ENCODE peak calls at places on chromosomes 4 and X, in nine cellular contexts. One of them, this sample, is unnamed.

GRCh38 chr4:169640261-169640880 is 20.0 kb downstream of the CLCN3 start:
- DNase-seq in fibroblast of pulmonary artery: peak; percentile 76
- DNase-seq in lower lobe of right lung: no peak
- DNase-seq in CD4-positive, alpha-beta T cell: no peak
- DNase-seq in Peyer's patch: no peak
- DNase-seq in OCI-LY7: no peak
- DNase-seq in GM10248: no peak
- DNase-seq in lower leg skin: no peak
- DNase-seq in cardiac fibroblast: peak; percentile 79
- DNase-seq in this sample: no peak

GRCh38 chrX:123219916-123220315 is 35.8 kb downstream of the GRIA3 start:
- DNase-seq in OCI-LY7: no peak
- DNase-seq in GM10248: no peak
- DNase-seq in fibroblast of pulmonary artery: no peak
- DNase-seq in lower lobe of right lung: no peak
- DNase-seq in CD4-positive, alpha-beta T cell: no peak
- DNase-seq in Peyer's patch: no peak
- DNase-seq in cardiac fibroblast: peak; percentile 10
- DNase-seq in lower leg skin: no peak
- DNase-seq in this sample: peak; percentile 0

GRCh38 chr4:48698029-48698901 is 81.8 kb downstream of the FRYL start:
- DNase-seq in lower lobe of right lung: no peak
- DNase-seq in cardiac fibroblast: peak; percentile 93
- DNase-seq in GM10248: no peak
- DNase-seq in OCI-LY7: no peak
- DNase-seq in fibroblast of pulmonary artery: peak; percentile 95
- DNase-seq in lower leg skin: peak; percentile 87
- DNase-seq in Peyer's patch: peak; percentile 75
- DNase-seq in CD4-positive, alpha-beta T cell: no peak
- DNase-seq in this sample: peak; percentile 99

GRCh38 chr4:62640296-62640695 is 1440.2 kb downstream of the ADGRL3 start:
- DNase-seq in cardiac fibroblast: no peak
- DNase-seq in lower leg skin: no peak
- DNase-seq in GM10248: no peak
- DNase-seq in Peyer's patch: no peak
- DNase-seq in OCI-LY7: no peak
- DNase-seq in lower lobe of right lung: no peak
- DNase-seq in fibroblast of pulmonary artery: no peak
- DNase-seq in CD4-positive, alpha-beta T cell: no peak
- DNase-seq in this sample: no peak

GRCh38 chr4:56757270-56757746 is 64.2 kb downstream of the SPINK2 start:
- DNase-seq in lower leg skin: no peak
- DNase-seq in OCI-LY7: peak; percentile 84
- DNase-seq in CD4-positive, alpha-beta T cell: peak; percentile 29
- DNase-seq in cardiac fibroblast: peak; percentile 84
- DNase-seq in lower lobe of right lung: no peak
- DNase-seq in Peyer's patch: peak; percentile 69
- DNase-seq in GM10248: no peak
- DNase-seq in fibroblast of pulmonary artery: peak; percentile 49
- DNase-seq in this sample: peak; percentile 74

GRCh38 chr4:152807294-152807829 is 27.6 kb downstream of the ARFIP1 start:
- DNase-seq in Peyer's patch: no peak
- DNase-seq in cardiac fibroblast: peak; percentile 58
- DNase-seq in fibroblast of pulmonary artery: peak; percentile 7
- DNase-seq in GM10248: no peak
- DNase-seq in lower lobe of right lung: no peak
- DNase-seq in lower leg skin: no peak
- DNase-seq in CD4-positive, alpha-beta T cell: no peak
- DNase-seq in OCI-LY7: no peak
- DNase-seq in this sample: peak; percentile 48

GRCh38 chrX:43897290-43897689 is 15.0 kb upstream of the MAOB start:
- DNase-seq in cardiac fibroblast: no peak
- DNase-seq in lower lobe of right lung: no peak
- DNase-seq in CD4-positive, alpha-beta T cell: no peak
- DNase-seq in GM10248: no peak
- DNase-seq in Peyer's patch: no peak
- DNase-seq in lower leg skin: no peak
- DNase-seq in OCI-LY7: no peak
- DNase-seq in fibroblast of pulmonary artery: no peak
- DNase-seq in this sample: no peak

GRCh38 chr4:9999956-10000551 is 21.2 kb downstream of the SLC2A9 start:
- DNase-seq in GM10248: peak; percentile 38
- DNase-seq in fibroblast of pulmonary artery: no peak
- DNase-seq in lower leg skin: no peak
- DNase-seq in OCI-LY7: no peak
- DNase-seq in lower lobe of right lung: no peak
- DNase-seq in Peyer's patch: no peak
- DNase-seq in cardiac fibroblast: peak; percentile 41
- DNase-seq in CD4-positive, alpha-beta T cell: no peak
- DNase-seq in this sample: peak; percentile 50

GRCh38 chr4:98706200-98706813 is 47.9 kb upstream of the TSPAN5 start:
- DNase-seq in lower lobe of right lung: no peak
- DNase-seq in OCI-LY7: no peak
- DNase-seq in fibroblast of pulmonary artery: no peak
- DNase-seq in Peyer's patch: peak; percentile 50
- DNase-seq in lower leg skin: no peak
- DNase-seq in cardiac fibroblast: no peak
- DNase-seq in CD4-positive, alpha-beta T cell: no peak
- DNase-seq in GM10248: no peak
- DNase-seq in this sample: no peak

GRCh38 chr4:78432896-78433295 is 118.7 kb upstream of the ANXA3 start:
- DNase-seq in lower lobe of right lung: no peak
- DNase-seq in lower leg skin: no peak
- DNase-seq in GM10248: no peak
- DNase-seq in cardiac fibroblast: peak; percentile 22
- DNase-seq in fibroblast of pulmonary artery: peak; percentile 18
- DNase-seq in OCI-LY7: no peak
- DNase-seq in CD4-positive, alpha-beta T cell: no peak
- DNase-seq in Peyer's patch: no peak
- DNase-seq in this sample: peak; percentile 60

GRCh38 chr4:123350191-123350544 is 46.4 kb upstream of the SPRY1 start:
- DNase-seq in lower leg skin: no peak
- DNase-seq in GM10248: no peak
- DNase-seq in Peyer's patch: peak; percentile 67
- DNase-seq in OCI-LY7: peak; percentile 82
- DNase-seq in cardiac fibroblast: peak; percentile 32
- DNase-seq in CD4-positive, alpha-beta T cell: no peak
- DNase-seq in fibroblast of pulmonary artery: peak; percentile 51
- DNase-seq in lower lobe of right lung: no peak
- DNase-seq in this sample: peak; percentile 95

GRCh38 chr4:18012115-18012806 is 9.3 kb downstream of the LCORL start:
- DNase-seq in OCI-LY7: no peak
- DNase-seq in GM10248: no peak
- DNase-seq in CD4-positive, alpha-beta T cell: no peak
- DNase-seq in lower lobe of right lung: no peak
- DNase-seq in cardiac fibroblast: no peak
- DNase-seq in Peyer's patch: no peak
- DNase-seq in fibroblast of pulmonary artery: no peak
- DNase-seq in lower leg skin: no peak
- DNase-seq in this sample: no peak

GRCh38 chr4:100895572-100896197 is 377.9 kb upstream of the EMCN start:
- DNase-seq in lower lobe of right lung: no peak
- DNase-seq in Peyer's patch: no peak
- DNase-seq in GM10248: peak; percentile 36
- DNase-seq in cardiac fibroblast: peak; percentile 7
- DNase-seq in fibroblast of pulmonary artery: no peak
- DNase-seq in OCI-LY7: peak; percentile 4
- DNase-seq in lower leg skin: no peak
- DNase-seq in CD4-positive, alpha-beta T cell: no peak
- DNase-seq in this sample: no peak

GRCh38 chr4:81424336-81424735 is 47.4 kb downstream of the RASGEF1B start:
- DNase-seq in cardiac fibroblast: no peak
- DNase-seq in CD4-positive, alpha-beta T cell: no peak
- DNase-seq in lower leg skin: no peak
- DNase-seq in Peyer's patch: no peak
- DNase-seq in OCI-LY7: no peak
- DNase-seq in GM10248: no peak
- DNase-seq in fibroblast of pulmonary artery: no peak
- DNase-seq in lower lobe of right lung: no peak
- DNase-seq in this sample: peak; percentile 67

GRCh38 chr4:1409806-1410425 is 3.7 kb upstream of the NKX1-1 start:
- DNase-seq in fibroblast of pulmonary artery: no peak
- DNase-seq in Peyer's patch: no peak
- DNase-seq in GM10248: no peak
- DNase-seq in CD4-positive, alpha-beta T cell: no peak
- DNase-seq in OCI-LY7: no peak
- DNase-seq in lower lobe of right lung: peak; percentile 1
- DNase-seq in lower leg skin: peak; percentile 79
- DNase-seq in cardiac fibroblast: no peak
- DNase-seq in this sample: no peak

GRCh38 chr4:139617702-139618490 is 47.7 kb upstream of the MGST2 start:
- DNase-seq in lower leg skin: no peak
- DNase-seq in lower lobe of right lung: no peak
- DNase-seq in fibroblast of pulmonary artery: peak; percentile 31
- DNase-seq in CD4-positive, alpha-beta T cell: no peak
- DNase-seq in OCI-LY7: peak; percentile 41
- DNase-seq in GM10248: no peak
- DNase-seq in cardiac fibroblast: peak; percentile 54
- DNase-seq in Peyer's patch: no peak
- DNase-seq in this sample: no peak
- TF ChIP-seq CTCF in lower leg skin: no peak
- TF ChIP-seq CTCF in lower lobe of right lung: peak; percentile 27
- TF ChIP-seq CTCF in fibroblast of pulmonary artery: peak; percentile 49
- TF ChIP-seq CTCF in CD4-positive, alpha-beta T cell: no peak
- TF ChIP-seq CTCF in OCI-LY7: peak; percentile 72
- TF ChIP-seq CTCF in GM10248: no peak
- TF ChIP-seq CTCF in cardiac fibroblast: peak; percentile 73
- TF ChIP-seq CTCF in Peyer's patch: peak; percentile 25
- TF ChIP-seq CTCF in this sample: no peak

DNA sequence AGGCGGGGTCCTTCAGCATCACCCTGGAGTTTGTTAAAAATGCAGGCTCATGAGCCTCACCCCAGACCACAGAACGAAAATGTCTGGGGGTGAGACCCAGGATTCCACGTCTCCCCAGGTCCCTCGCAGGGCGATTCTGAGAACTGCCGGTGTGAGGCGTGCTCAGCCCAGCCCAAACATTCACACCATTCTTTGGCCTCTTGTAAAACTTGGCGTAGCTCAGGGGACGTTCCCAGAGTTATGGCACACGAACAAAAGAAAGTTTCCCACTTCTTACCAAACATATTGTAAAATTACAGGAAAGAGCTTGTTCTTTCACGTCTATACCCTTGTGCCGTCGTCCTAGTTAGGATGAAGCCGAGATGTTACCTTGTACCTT is 12.9 kb downstream of the CD99 start:
- DNase-seq in CD4-positive, alpha-beta T cell: no peak
- DNase-seq in Peyer's patch: no peak
- DNase-seq in fibroblast of pulmonary artery: peak; percentile 65
- DNase-seq in cardiac fibroblast: peak; percentile 33
- DNase-seq in lower lobe of right lung: no peak
- DNase-seq in GM10248: no peak
- DNase-seq in OCI-LY7: no peak
- DNase-seq in lower leg skin: no peak
- DNase-seq in this sample: peak; percentile 69
- TF ChIP-seq CTCF in CD4-positive, alpha-beta T cell: no peak
- TF ChIP-seq CTCF in Peyer's patch: peak; percentile 41
- TF ChIP-seq CTCF in fibroblast of pulmonary artery: peak; percentile 26
- TF ChIP-seq CTCF in cardiac fibroblast: peak; percentile 2
- TF ChIP-seq CTCF in lower lobe of right lung: peak; percentile 51
- TF ChIP-seq CTCF in GM10248: no peak
- TF ChIP-seq CTCF in OCI-LY7: no peak
- TF ChIP-seq CTCF in lower leg skin: no peak
- TF ChIP-seq CTCF in this sample: peak; percentile 68

GRCh38 chr4:106266201-106266600 is 49.8 kb downstream of the TBCK start:
- DNase-seq in Peyer's patch: no peak
- DNase-seq in OCI-LY7: peak; percentile 46
- DNase-seq in cardiac fibroblast: peak; percentile 80
- DNase-seq in GM10248: no peak
- DNase-seq in lower leg skin: no peak
- DNase-seq in lower lobe of right lung: no peak
- DNase-seq in CD4-positive, alpha-beta T cell: no peak
- DNase-seq in fibroblast of pulmonary artery: peak; percentile 82
- DNase-seq in this sample: peak; percentile 56
- TF ChIP-seq CTCF in Peyer's patch: peak; percentile 65
- TF ChIP-seq CTCF in OCI-LY7: peak; percentile 83
- TF ChIP-seq CTCF in cardiac fibroblast: peak; percentile 59
- TF ChIP-seq CTCF in GM10248: peak; percentile 62
- TF ChIP-seq CTCF in lower leg skin: no peak
- TF ChIP-seq CTCF in lower lobe of right lung: peak; percentile 28
- TF ChIP-seq CTCF in CD4-positive, alpha-beta T cell: peak; percentile 31
- TF ChIP-seq CTCF in fibroblast of pulmonary artery: peak; percentile 80
- TF ChIP-seq CTCF in this sample: peak; percentile 60

GRCh38 chr4:86834901-86835300 is 14.3 kb downstream of the SLC10A6 start:
- DNase-seq in lower leg skin: no peak
- DNase-seq in GM10248: no peak
- DNase-seq in fibroblast of pulmonary artery: no peak
- DNase-seq in Peyer's patch: no peak
- DNase-seq in cardiac fibroblast: no peak
- DNase-seq in OCI-LY7: no peak
- DNase-seq in lower lobe of right lung: no peak
- DNase-seq in CD4-positive, alpha-beta T cell: no peak
- DNase-seq in this sample: peak; percentile 87
- TF ChIP-seq CTCF in lower leg skin: no peak
- TF ChIP-seq CTCF in GM10248: no peak
- TF ChIP-seq CTCF in fibroblast of pulmonary artery: no peak
- TF ChIP-seq CTCF in Peyer's patch: no peak
- TF ChIP-seq CTCF in cardiac fibroblast: no peak
- TF ChIP-seq CTCF in OCI-LY7: no peak
- TF ChIP-seq CTCF in lower lobe of right lung: no peak
- TF ChIP-seq CTCF in CD4-positive, alpha-beta T cell: no peak
- TF ChIP-seq CTCF in this sample: no peak

GRCh38 chrX:57918750-57919436 is 8.6 kb upstream of the ZXDA start:
- DNase-seq in lower lobe of right lung: peak; percentile 45
- DNase-seq in OCI-LY7: peak; percentile 36
- DNase-seq in GM10248: no peak
- DNase-seq in Peyer's patch: no peak
- DNase-seq in cardiac fibroblast: peak; percentile 59
- DNase-seq in fibroblast of pulmonary artery: peak; percentile 52
- DNase-seq in CD4-positive, alpha-beta T cell: no peak
- DNase-seq in lower leg skin: no peak
- DNase-seq in this sample: peak; percentile 16
- TF ChIP-seq CTCF in lower lobe of right lung: peak; percentile 47
- TF ChIP-seq CTCF in OCI-LY7: peak; percentile 69
- TF ChIP-seq CTCF in GM10248: peak; percentile 45
- TF ChIP-seq CTCF in Peyer's patch: peak; percentile 30
- TF ChIP-seq CTCF in cardiac fibroblast: peak; percentile 41
- TF ChIP-seq CTCF in fibroblast of pulmonary artery: peak; percentile 44
- TF ChIP-seq CTCF in CD4-positive, alpha-beta T cell: peak; percentile 54
- TF ChIP-seq CTCF in lower leg skin: no peak
- TF ChIP-seq CTCF in this sample: peak; percentile 31

GRCh38 chr4:159376289-159376688 is 273.4 kb downstream of the RAPGEF2 start:
- DNase-seq in GM10248: no peak
- DNase-seq in Peyer's patch: no peak
- DNase-seq in lower leg skin: no peak
- DNase-seq in OCI-LY7: no peak
- DNase-seq in lower lobe of right lung: no peak
- DNase-seq in CD4-positive, alpha-beta T cell: no peak
- DNase-seq in cardiac fibroblast: no peak
- DNase-seq in fibroblast of pulmonary artery: no peak
- DNase-seq in this sample: no peak
- TF ChIP-seq CTCF in GM10248: no peak
- TF ChIP-seq CTCF in Peyer's patch: no peak
- TF ChIP-seq CTCF in lower leg skin: no peak
- TF ChIP-seq CTCF in OCI-LY7: no peak
- TF ChIP-seq CTCF in lower lobe of right lung: no peak
- TF ChIP-seq CTCF in CD4-positive, alpha-beta T cell: no peak
- TF ChIP-seq CTCF in cardiac fibroblast: no peak
- TF ChIP-seq CTCF in fibroblast of pulmonary artery: no peak
- TF ChIP-seq CTCF in this sample: no peak

GRCh38 chr4:39435875-39436563 is 22.7 kb downstream of the RPL9 start:
- DNase-seq in lower leg skin: no peak
- DNase-seq in lower lobe of right lung: no peak
- DNase-seq in OCI-LY7: no peak
- DNase-seq in cardiac fibroblast: no peak
- DNase-seq in CD4-positive, alpha-beta T cell: no peak
- DNase-seq in fibroblast of pulmonary artery: no peak
- DNase-seq in GM10248: no peak
- DNase-seq in Peyer's patch: no peak
- DNase-seq in this sample: no peak
- TF ChIP-seq CTCF in lower leg skin: no peak
- TF ChIP-seq CTCF in lower lobe of right lung: peak; percentile 9
- TF ChIP-seq CTCF in OCI-LY7: peak; percentile 78
- TF ChIP-seq CTCF in cardiac fibroblast: peak; percentile 16
- TF ChIP-seq CTCF in CD4-positive, alpha-beta T cell: peak; percentile 12
- TF ChIP-seq CTCF in fibroblast of pulmonary artery: peak; percentile 41
- TF ChIP-seq CTCF in GM10248: no peak
- TF ChIP-seq CTCF in Peyer's patch: no peak
- TF ChIP-seq CTCF in this sample: peak; percentile 8